ENCODE peak calls at places on chromosomes 6 and 20, in five cellular contexts. R, F, L, C and V are unnamed samples. For H3K36me3, the result is how much of the 10 kb centered on the place peaks cover.

GRCh38 chr6:2124260-2124709 is 121.1 kb downstream of the GMDS start:
- DNase-seq in R (no peak), F (no peak), L (no peak), C (no peak), V (no peak)

GRCh38 chr6:34585512-34586045 is 29.4 kb upstream of the SPDEF start:
- DNase-seq in R (no peak), F (peak), L (no peak), C (no peak), V (no peak)

GRCh38 chr20:20520776-20521175 is 152.9 kb downstream of the INSM1 start:
- DNase-seq in R (no peak), F (peak), L (no peak), C (no peak), V (no peak)

GRCh38 chr6:56693988-56694387 is 51.3 kb upstream of the DST start:
- DNase-seq in R (no peak), F (no peak), L (no peak), C (no peak), V (no peak)

GRCh38 chr6:149405823-149406765 is 6.0 kb downstream of the SUMO4 start:
- DNase-seq in R (no peak), F (peak), L (no peak), C (no peak), V (no peak)

GRCh38 chr6:160254467-160255312 is 3.9 kb downstream of the SLC22A2 start:
- DNase-seq in R (no peak), F (no peak), L (no peak), C (no peak), V (no peak)

GRCh38 chr20:40506567-40506966 is 182.5 kb downstream of the MAFB start:
- DNase-seq in R (no peak), F (peak), L (no peak), C (peak), V (no peak)

GRCh38 chr20:52972190-52972937 is at the start of gene TSHZ2:
- DNase-seq in R (peak), F (peak), L (no peak), C (peak), V (peak)

GRCh38 chr20:52722926-52723325 is 249.2 kb upstream of the TSHZ2 start:
- DNase-seq in R (no peak), F (no peak), L (no peak), C (no peak), V (no peak)

GRCh38 chr6:167565884-167566491 is 241.1 kb downstream of the TTLL2 start:
- DNase-seq in R (no peak), F (no peak), L (no peak), C (no peak), V (no peak)

GRCh38 chr20:15768370-15768741 is 804.9 kb downstream of the KIF16B start:
- DNase-seq in R (no peak), F (no peak), L (no peak), C (no peak), V (no peak)

GRCh38 chr20:1287306-1287705 is 21.2 kb downstream of the SNPH start:
- DNase-seq in R (no peak), F (no peak), L (no peak), C (no peak), V (no peak)

GRCh38 chr6:85464260-85464644 is 14.4 kb downstream of the NT5E start:
- DNase-seq in R (no peak), F (peak), L (no peak), C (no peak), V (no peak)

GRCh38 chr6:124995131-124995530 is 32.9 kb downstream of the RNF217 start:
- DNase-seq in R (no peak), F (peak), L (no peak), C (no peak), V (no peak)

GRCh38 chr6:113856571-113857564 is at the start of gene MARCKS:
- DNase-seq in R (no peak), F (peak), L (peak), C (peak), V (no peak)

GRCh38 chr6:46632053-46632452 is 20.6 kb downstream of the CYP39A1 start:
- DNase-seq in R (no peak), F (no peak), L (no peak), C (no peak), V (no peak)

GRCh38 chr20:62564456-62565245 is 77.7 kb upstream of the SLCO4A1 start:
- DNase-seq in R (no peak), F (no peak), L (no peak), C (no peak), V (no peak)

GRCh38 chr6:3748208-3748701 is 3.3 kb downstream of the PXDC1 start:
- DNase-seq in R (no peak), F (peak), L (peak), C (peak), V (no peak)

GRCh38 chr6:9224539-9224938 is 789.2 kb upstream of the SLC35B3 start:
- DNase-seq in R (no peak), F (peak), L (no peak), C (no peak), V (no peak)

GRCh38 chr6:19723533-19723932 is 113.6 kb upstream of the ID4 start:
- DNase-seq in R (no peak), F (peak), L (no peak), C (no peak), V (no peak)

GRCh38 chr20:57559658-57560553 is 1.0 kb upstream of the PCK1 start:
- DNase-seq in R (no peak), F (no peak), L (no peak), C (no peak), V (no peak)

GRCh38 chr6:32173051-32173727 is 2.7 kb downstream of the AGPAT1 start:
- DNase-seq in R (no peak), F (no peak), L (no peak), C (no peak), V (no peak)

GRCh38 chr20:35387334-35387733 is 24.4 kb downstream of the UQCC1 start:
- DNase-seq in R (no peak), F (peak), L (no peak), C (no peak), V (no peak)

GRCh38 chr20:40258931-40259330 is 430.1 kb downstream of the MAFB start:
- DNase-seq in R (no peak), F (no peak), L (no peak), C (no peak), V (no peak)

GRCh38 chr6:25911359-25911758 is 19.1 kb downstream of the SLC17A2 start:
- DNase-seq in R (no peak), F (no peak), L (no peak), C (no peak), V (no peak)

GRCh38 chr20:12023169-12023795 is 105.6 kb downstream of the BTBD3 start:
- DNase-seq in R (no peak), F (no peak), L (peak), C (no peak), V (no peak)

GRCh38 chr20:46568570-46569129 is 18.2 kb upstream of the OCSTAMP start:
- DNase-seq in R (no peak), F (peak), L (no peak), C (peak), V (no peak)

GRCh38 chr20:44548171-44548678 is 26.4 kb upstream of the SERINC3 start:
- DNase-seq in R (no peak), F (peak), L (no peak), C (no peak), V (no peak)

GRCh38 chr20:44552039-44552438 is 30.2 kb upstream of the SERINC3 start:
- DNase-seq in R (no peak), F (no peak), L (no peak), C (no peak), V (no peak)

GRCh38 chr20:44549123-44549522 is 27.3 kb upstream of the SERINC3 start:
- DNase-seq in R (no peak), F (no peak), L (no peak), C (no peak), V (no peak)

GRCh38 chr20:44552568-44552949 is 29.8 kb upstream of the PKIG start:
- DNase-seq in R (no peak), F (no peak), L (no peak), C (no peak), V (no peak)

DNA sequence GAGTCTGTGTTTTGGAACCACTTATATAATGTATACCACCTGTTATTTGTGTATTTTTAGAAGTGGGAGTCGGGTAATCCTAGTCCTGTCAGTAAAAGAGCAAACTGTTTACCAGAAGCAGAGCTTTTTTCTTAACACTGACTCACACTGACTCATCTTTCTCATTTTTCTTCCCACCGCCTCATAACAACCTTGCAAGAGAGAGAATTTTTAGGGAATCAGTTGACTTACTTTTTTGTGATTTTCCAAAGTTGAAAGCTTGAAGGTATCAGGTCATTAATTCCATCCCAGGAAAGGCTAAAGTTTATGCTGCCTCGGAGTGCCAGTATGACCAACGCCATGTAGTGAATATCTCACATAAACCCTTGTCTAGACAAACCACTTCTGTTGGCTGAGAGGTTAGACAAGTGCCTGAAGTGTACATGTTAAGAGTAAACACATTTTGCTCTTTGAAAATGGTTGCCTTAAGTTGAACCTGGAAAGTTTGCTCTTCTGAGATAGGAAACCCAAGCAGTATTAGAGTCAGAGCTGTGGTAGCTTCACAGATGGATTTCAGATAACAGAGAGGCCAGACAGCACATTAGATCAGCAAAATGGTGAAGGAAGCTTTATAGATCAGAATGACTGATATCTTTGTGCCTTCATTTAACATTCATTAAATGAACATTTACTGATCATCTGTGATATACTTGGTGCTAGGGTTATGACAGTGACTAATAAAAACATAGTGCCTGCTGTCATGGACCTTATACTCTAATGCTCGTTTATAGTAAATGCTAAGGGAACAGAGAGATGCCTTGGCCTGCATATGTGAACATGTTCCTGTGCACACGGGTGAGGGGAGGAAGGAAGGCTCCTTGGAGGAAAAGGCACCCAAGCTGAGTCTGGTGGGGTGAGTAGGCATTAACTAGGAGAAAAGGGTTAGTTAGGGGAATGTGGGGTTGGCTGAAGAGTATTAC is 29.1 kb upstream of the PKIG start:
- DNase-seq in R (no peak), F (peak), L (no peak), C (no peak), V (no peak)
- H3K27ac ChIP-seq in R (no peak), F (peak), L (no peak), C (peak), V (no peak)

DNA sequence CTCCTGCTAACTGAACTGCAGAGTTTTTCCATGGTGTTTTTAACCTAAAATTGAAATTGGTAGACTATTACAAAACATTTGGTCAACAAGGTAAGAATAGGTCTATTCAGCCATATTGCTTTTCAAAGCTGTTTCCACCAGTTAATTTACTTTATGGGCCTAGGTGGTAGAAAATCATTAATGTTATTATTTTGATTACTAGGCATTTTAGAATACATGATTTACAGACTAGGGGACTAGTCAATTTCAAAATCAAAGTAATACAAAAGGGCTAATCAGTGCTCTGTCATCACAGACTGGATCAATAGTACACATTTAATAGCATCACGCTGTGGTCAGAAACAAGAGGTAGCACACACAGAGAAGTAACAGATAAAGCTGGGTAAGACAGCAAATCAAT is 114.4 kb downstream of the NRSN1 start:
- DNase-seq in R (no peak), F (no peak), L (no peak), C (no peak), V (no peak)
- H3K36me3 ChIP-seq in R (under half), F (under half), L (under half), C (under half), V (under half)

DNA sequence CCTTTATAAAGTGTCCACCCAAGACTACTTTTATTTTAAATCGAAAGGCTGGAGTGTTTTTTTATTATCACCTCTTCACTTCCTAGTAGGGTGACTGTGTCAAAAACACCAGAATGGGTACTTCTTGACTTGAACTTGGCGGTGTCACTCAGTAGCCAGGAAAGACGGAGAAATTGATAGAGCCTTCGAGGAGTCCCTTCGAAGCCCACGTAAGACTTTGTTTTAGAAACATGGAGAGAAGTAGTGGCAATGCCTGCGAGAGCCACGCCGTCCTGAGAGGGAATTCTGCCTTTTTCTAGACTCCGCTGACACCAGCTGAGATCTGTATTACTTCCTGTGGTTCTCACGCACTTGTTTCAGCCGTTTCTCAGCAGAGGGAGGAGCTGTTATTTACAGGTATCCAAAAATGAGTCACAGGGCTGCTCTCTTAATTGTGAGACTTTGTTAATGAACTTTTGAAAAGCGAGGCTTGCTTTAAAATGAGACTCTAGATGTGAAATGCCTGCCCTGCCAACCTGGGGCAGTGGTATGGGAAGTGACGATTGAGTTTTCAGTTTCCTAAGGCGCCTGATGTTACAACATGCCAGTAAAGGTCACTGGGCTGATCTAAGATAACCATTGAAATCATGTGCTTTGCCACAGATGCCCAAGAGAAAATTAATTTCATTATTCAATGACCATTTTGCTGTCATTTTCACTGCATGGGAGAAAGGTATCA is 852 bp downstream of the STX11 start:
- DNase-seq in R (peak), F (peak), L (peak), C (no peak), V (peak)
- H3K27ac ChIP-seq in R (peak), F (no peak), L (no peak), C (peak), V (peak)

GRCh38 chr6:8084586-8084985 is 17.8 kb downstream of the EEF1E1 start:
- DNase-seq in R (no peak), F (peak), L (no peak), C (no peak), V (no peak)
- H3K36me3 ChIP-seq in R (under half), F (under half), L (half or more), C (under half), V (under half)

GRCh38 chr6:138502546-138502945 is 3.3 kb upstream of the NHSL1 start:
- DNase-seq in R (no peak), F (no peak), L (no peak), C (no peak), V (no peak)

GRCh38 chr6:138499303-138499991 is at the start of gene NHSL1:
- DNase-seq in R (no peak), F (peak), L (peak), C (no peak), V (no peak)

GRCh38 chr6:138498575-138499302 is 555 bp downstream of the NHSL1 start:
- DNase-seq in R (no peak), F (no peak), L (peak), C (no peak), V (no peak)

GRCh38 chr6:138500867-138501446 is 1.7 kb upstream of the NHSL1 start:
- DNase-seq in R (no peak), F (peak), L (no peak), C (no peak), V (no peak)

DNA sequence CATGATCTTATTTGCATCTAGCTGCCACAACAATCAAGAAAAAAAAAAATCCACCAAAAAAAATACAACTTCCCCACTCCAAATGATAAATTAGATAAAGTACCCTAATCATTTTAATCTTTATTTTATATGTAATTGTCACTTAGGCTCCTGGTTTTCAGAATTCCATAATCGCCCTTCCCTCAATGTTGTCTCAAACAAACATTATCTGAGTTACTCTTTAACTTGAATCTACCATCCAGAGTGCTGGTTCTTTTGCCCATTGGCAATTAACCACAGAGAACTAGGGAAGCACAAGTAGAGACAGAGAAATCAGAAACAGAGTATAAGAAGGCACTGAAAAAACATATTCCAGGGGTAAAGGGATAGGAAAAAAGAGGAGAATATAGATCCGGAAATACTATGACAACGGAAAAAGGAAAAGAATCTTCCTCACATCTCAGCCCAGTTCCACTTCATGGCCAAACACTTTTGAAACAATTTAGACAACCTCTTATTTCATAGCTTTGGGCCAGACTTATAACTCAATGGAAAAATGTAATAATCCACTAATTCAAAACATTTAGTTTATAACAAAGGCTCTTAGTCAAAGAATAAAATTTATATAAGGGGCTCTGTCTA is 861 bp upstream of the NHSL1 start:
- DNase-seq in R (no peak), F (no peak), L (no peak), C (no peak), V (no peak)
- H3K27ac ChIP-seq in R (no peak), F (no peak), L (peak), C (peak), V (no peak)

GRCh38 chr6:122449084-122449483 is 22.5 kb downstream of the SERINC1 start:
- DNase-seq in R (no peak), F (no peak), L (no peak), C (no peak), V (no peak)
- H3K36me3 ChIP-seq in R (half or more), F (half or more), L (half or more), C (half or more), V (half or more)

GRCh38 chr20:63662813-63663189 is 4.7 kb downstream of the RTEL1 start:
- DNase-seq in R (no peak), F (no peak), L (no peak), C (no peak), V (no peak)

GRCh38 chr20:63664861-63665594 is 6.9 kb downstream of the RTEL1 start:
- DNase-seq in R (no peak), F (no peak), L (no peak), C (no peak), V (no peak)

GRCh38 chr20:63663332-63664066 is 5.4 kb downstream of the RTEL1 start:
- DNase-seq in R (no peak), F (no peak), L (no peak), C (no peak), V (no peak)

GRCh38 chr20:63665708-63666107 is 7.6 kb downstream of the RTEL1 start:
- DNase-seq in R (no peak), F (no peak), L (no peak), C (no peak), V (no peak)

DNA sequence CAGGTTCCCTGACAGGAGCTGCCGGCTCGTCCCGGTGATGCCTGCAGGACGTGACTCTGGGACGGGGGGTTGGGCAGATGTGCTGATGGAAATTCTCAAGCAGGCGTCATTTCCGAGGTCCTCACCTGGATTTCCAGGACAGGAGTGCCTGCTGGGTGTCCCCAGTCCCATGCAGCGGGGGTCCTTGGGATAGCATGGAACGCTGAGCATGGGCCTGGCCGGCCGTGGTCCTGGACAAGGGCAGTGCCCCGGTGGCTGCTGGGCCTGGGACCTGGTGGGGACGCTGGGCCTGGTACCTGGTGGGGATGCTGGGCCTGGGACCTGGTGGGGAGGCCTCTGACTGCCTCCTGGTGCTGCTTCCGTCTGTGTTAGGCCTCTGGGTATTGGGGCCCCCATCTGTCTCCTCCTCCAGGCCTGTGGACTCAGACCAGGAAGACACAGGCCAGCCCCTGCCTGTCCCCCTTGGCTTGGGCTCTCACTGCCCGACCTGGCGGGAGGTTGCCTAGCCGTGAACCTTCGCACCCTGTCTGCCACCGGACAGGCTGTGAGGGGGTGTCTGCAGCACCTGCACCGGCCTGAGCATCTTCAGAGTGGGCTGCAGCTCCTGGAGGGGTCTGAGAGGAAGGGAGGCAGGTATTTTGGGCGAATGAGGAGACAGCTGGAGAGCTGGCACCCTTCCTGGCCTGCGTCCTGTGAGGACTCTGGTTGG is 6.2 kb downstream of the RTEL1 start:
- DNase-seq in R (no peak), F (no peak), L (no peak), C (no peak), V (no peak)
- H3K27ac ChIP-seq in R (no peak), F (no peak), L (no peak), C (no peak), V (no peak)